ENCODE peak calls at places on chromosomes 12 and 14, in nine cellular contexts. One of them, this sample, is unnamed.

GRCh38 chr12:48237048-48237630 is 34.0 kb upstream of the OR10AD1 start:
- DNase-seq in stimulated activated naive CD8-positive, alpha-beta T cell treated with anti-CD3 and anti-CD28 coated beads, Interleukin-15, Interleukin-2, amounts not matched to agents 100 U/mL and 50 U/mL, for 24 hours: no peak
- DNase-seq in NCI-H1417: no peak
- DNase-seq in EH: no peak
- DNase-seq in foreskin fibroblast: no peak
- DNase-seq in AG09319: no peak
- DNase-seq in posterior cingulate gyrus: no peak
- DNase-seq in fibroblast of the conjunctiva: no peak
- DNase-seq in left cardiac atrium: no peak
- DNase-seq in this sample: no peak

GRCh38 chr12:2960432-2960956 is 1.3 kb downstream of the TEAD4 start:
- DNase-seq in stimulated activated naive CD8-positive, alpha-beta T cell treated with anti-CD3 and anti-CD28 coated beads, Interleukin-15, Interleukin-2, amounts not matched to agents 100 U/mL and 50 U/mL, for 24 hours: peak
- DNase-seq in NCI-H1417: peak
- DNase-seq in EH: peak
- DNase-seq in foreskin fibroblast: peak
- DNase-seq in AG09319: no peak
- DNase-seq in posterior cingulate gyrus: no peak
- DNase-seq in fibroblast of the conjunctiva: no peak
- DNase-seq in left cardiac atrium: no peak
- DNase-seq in this sample: no peak

GRCh38 chr14:92427096-92427495 is 86.5 kb upstream of the RIN3 start:
- DNase-seq in stimulated activated naive CD8-positive, alpha-beta T cell treated with anti-CD3 and anti-CD28 coated beads, Interleukin-15, Interleukin-2, amounts not matched to agents 100 U/mL and 50 U/mL, for 24 hours: no peak
- DNase-seq in NCI-H1417: no peak
- DNase-seq in EH: no peak
- DNase-seq in foreskin fibroblast: no peak
- DNase-seq in AG09319: no peak
- DNase-seq in posterior cingulate gyrus: no peak
- DNase-seq in fibroblast of the conjunctiva: no peak
- DNase-seq in left cardiac atrium: no peak
- DNase-seq in this sample: no peak

GRCh38 chr12:108253540-108253939 is 85.6 kb downstream of the CMKLR1 start:
- DNase-seq in stimulated activated naive CD8-positive, alpha-beta T cell treated with anti-CD3 and anti-CD28 coated beads, Interleukin-15, Interleukin-2, amounts not matched to agents 100 U/mL and 50 U/mL, for 24 hours: no peak
- DNase-seq in NCI-H1417: peak
- DNase-seq in EH: no peak
- DNase-seq in foreskin fibroblast: no peak
- DNase-seq in AG09319: no peak
- DNase-seq in posterior cingulate gyrus: no peak
- DNase-seq in fibroblast of the conjunctiva: no peak
- DNase-seq in left cardiac atrium: no peak
- DNase-seq in this sample: no peak

GRCh38 chr12:102960766-102961487 is 3.5 kb downstream of the ASCL1 start:
- DNase-seq in stimulated activated naive CD8-positive, alpha-beta T cell treated with anti-CD3 and anti-CD28 coated beads, Interleukin-15, Interleukin-2, amounts not matched to agents 100 U/mL and 50 U/mL, for 24 hours: no peak
- DNase-seq in NCI-H1417: peak
- DNase-seq in EH: no peak
- DNase-seq in foreskin fibroblast: no peak
- DNase-seq in AG09319: no peak
- DNase-seq in posterior cingulate gyrus: peak
- DNase-seq in fibroblast of the conjunctiva: no peak
- DNase-seq in left cardiac atrium: no peak
- DNase-seq in this sample: no peak

GRCh38 chr12:14803830-14804160 is 325 bp downstream of the C12orf60 start:
- DNase-seq in stimulated activated naive CD8-positive, alpha-beta T cell treated with anti-CD3 and anti-CD28 coated beads, Interleukin-15, Interleukin-2, amounts not matched to agents 100 U/mL and 50 U/mL, for 24 hours: no peak
- DNase-seq in NCI-H1417: no peak
- DNase-seq in EH: no peak
- DNase-seq in foreskin fibroblast: no peak
- DNase-seq in AG09319: no peak
- DNase-seq in posterior cingulate gyrus: no peak
- DNase-seq in fibroblast of the conjunctiva: no peak
- DNase-seq in left cardiac atrium: no peak
- DNase-seq in this sample: no peak

GRCh38 chr12:48980953-48981756 is 3.0 kb downstream of the WNT1 start:
- DNase-seq in stimulated activated naive CD8-positive, alpha-beta T cell treated with anti-CD3 and anti-CD28 coated beads, Interleukin-15, Interleukin-2, amounts not matched to agents 100 U/mL and 50 U/mL, for 24 hours: peak
- DNase-seq in NCI-H1417: peak
- DNase-seq in EH: no peak
- DNase-seq in foreskin fibroblast: peak
- DNase-seq in AG09319: no peak
- DNase-seq in posterior cingulate gyrus: no peak
- DNase-seq in fibroblast of the conjunctiva: no peak
- DNase-seq in left cardiac atrium: peak
- DNase-seq in this sample: no peak

GRCh38 chr12:101327547-101327946 is 47.6 kb downstream of the UTP20 start:
- DNase-seq in stimulated activated naive CD8-positive, alpha-beta T cell treated with anti-CD3 and anti-CD28 coated beads, Interleukin-15, Interleukin-2, amounts not matched to agents 100 U/mL and 50 U/mL, for 24 hours: no peak
- DNase-seq in NCI-H1417: no peak
- DNase-seq in EH: no peak
- DNase-seq in foreskin fibroblast: no peak
- DNase-seq in AG09319: no peak
- DNase-seq in posterior cingulate gyrus: no peak
- DNase-seq in fibroblast of the conjunctiva: no peak
- DNase-seq in left cardiac atrium: no peak
- DNase-seq in this sample: no peak

GRCh38 chr12:12890492-12890814 is 909 bp upstream of the GPRC5A start:
- DNase-seq in stimulated activated naive CD8-positive, alpha-beta T cell treated with anti-CD3 and anti-CD28 coated beads, Interleukin-15, Interleukin-2, amounts not matched to agents 100 U/mL and 50 U/mL, for 24 hours: no peak
- DNase-seq in NCI-H1417: no peak
- DNase-seq in EH: no peak
- DNase-seq in foreskin fibroblast: peak
- DNase-seq in AG09319: no peak
- DNase-seq in posterior cingulate gyrus: no peak
- DNase-seq in fibroblast of the conjunctiva: no peak
- DNase-seq in left cardiac atrium: no peak
- DNase-seq in this sample: no peak

GRCh38 chr12:2284321-2284813 is 231.6 kb downstream of the CACNA1C start:
- DNase-seq in stimulated activated naive CD8-positive, alpha-beta T cell treated with anti-CD3 and anti-CD28 coated beads, Interleukin-15, Interleukin-2, amounts not matched to agents 100 U/mL and 50 U/mL, for 24 hours: no peak
- DNase-seq in NCI-H1417: peak
- DNase-seq in EH: peak
- DNase-seq in foreskin fibroblast: peak
- DNase-seq in AG09319: no peak
- DNase-seq in posterior cingulate gyrus: no peak
- DNase-seq in fibroblast of the conjunctiva: peak
- DNase-seq in left cardiac atrium: no peak
- DNase-seq in this sample: no peak

GRCh38 chr14:20624495-20625070 is 16.9 kb downstream of the OR6S1 start:
- DNase-seq in stimulated activated naive CD8-positive, alpha-beta T cell treated with anti-CD3 and anti-CD28 coated beads, Interleukin-15, Interleukin-2, amounts not matched to agents 100 U/mL and 50 U/mL, for 24 hours: peak
- DNase-seq in NCI-H1417: no peak
- DNase-seq in EH: peak
- DNase-seq in foreskin fibroblast: peak
- DNase-seq in AG09319: no peak
- DNase-seq in posterior cingulate gyrus: no peak
- DNase-seq in fibroblast of the conjunctiva: peak
- DNase-seq in left cardiac atrium: peak
- DNase-seq in this sample: no peak

This sample was measured in frontal cortex.